ENCODE peak calls at places on chromosomes 16 and 17, in seven cellular contexts. W is cardiac fibroblast, T is OCI-LY7, U is AG09309, M is adrenal gland, V is astrocyte of the cerebellum, F is lower leg skin. B is an unnamed sample.
A peak's percentile ranks its signal among the peaks of the same experiment; 100 is the strongest.

GRCh38 chr17:64627797-64628196 is 34.3 kb downstream of the SMURF2 start:
- DNase-seq in W (no peak), T (no peak), U (no peak), M (no peak), V (no peak), F (no peak), B (no peak)

GRCh38 chr16:89024546-89024945 is 47.5 kb upstream of the CBFA2T3 start:
- DNase-seq in W (no peak), T (no peak), U (no peak), M (no peak), V (no peak), F (no peak), B (no peak)

GRCh38 chr17:2089021-2089422 is 34.1 kb downstream of the HIC1 start:
- DNase-seq in W (peak; percentile 75), T (no peak), U (no peak), M (no peak), V (no peak), F (no peak), B (peak; percentile 31)

GRCh38 chr17:9003355-9004131 is 17.8 kb upstream of the NTN1 start:
- DNase-seq in W (no peak), T (no peak), U (no peak), M (peak; percentile 14), V (no peak), F (peak; percentile 87), B (no peak)

GRCh38 chr17:45296003-45296832 is 20.6 kb downstream of the MAP3K14 start:
- DNase-seq in W (peak; percentile 66), T (peak; percentile 72), U (no peak), M (no peak), V (no peak), F (no peak), B (peak; percentile 75)

GRCh38 chr16:10657925-10658324 is 36.8 kb downstream of the TEKT5 start:
- DNase-seq in W (no peak), T (no peak), U (no peak), M (no peak), V (no peak), F (no peak), B (no peak)

GRCh38 chr17:29958947-29959657 is 17.7 kb downstream of the EFCAB5 start:
- DNase-seq in W (no peak), T (no peak), U (no peak), M (no peak), V (no peak), F (no peak), B (no peak)

GRCh38 chr17:8470447-8471047 is 34.9 kb downstream of the NDEL1 start:
- DNase-seq in W (peak; percentile 39), T (no peak), U (no peak), M (peak; percentile 95), V (no peak), F (peak; percentile 89), B (no peak)

GRCh38 chr16:17836868-17837602 is 366.3 kb upstream of the XYLT1 start:
- DNase-seq in W (peak; percentile 55), T (no peak), U (peak; percentile 96), M (no peak), V (peak; percentile 97), F (no peak), B (no peak)

GRCh38 chr16:59296002-59296401 is 561.9 kb upstream of the GOT2 start:
- DNase-seq in W (no peak), T (no peak), U (no peak), M (no peak), V (no peak), F (no peak), B (no peak)

GRCh38 chr17:52495646-52496045 is 337.1 kb upstream of the CA10 start:
- DNase-seq in W (no peak), T (no peak), U (no peak), M (no peak), V (no peak), F (no peak), B (no peak)

GRCh38 chr17:76996741-76997694 is 128.8 kb downstream of the MGAT5B start:
- DNase-seq in W (no peak), T (peak; percentile 56), U (no peak), M (no peak), V (no peak), F (no peak), B (no peak)

GRCh38 chr17:21177401-21177800 is 36.6 kb downstream of the TMEM11 start:
- DNase-seq in W (no peak), T (no peak), U (no peak), M (peak; percentile 31), V (no peak), F (peak; percentile 68), B (no peak)

GRCh38 chr16:80804061-80804450 is 342 bp downstream of the CDYL2 start:
- DNase-seq in W (peak; percentile 80), T (peak; percentile 32), U (peak; percentile 17), M (peak; percentile 57), V (peak; percentile 12), F (no peak), B (peak; percentile 82)

GRCh38 chr17:45270828-45271418 is 9.0 kb upstream of the SPATA32 start:
- DNase-seq in W (no peak), T (peak; percentile 46), U (no peak), M (no peak), V (no peak), F (no peak), B (no peak)

GRCh38 chr16:68324780-68325357 is 14.1 kb downstream of the PRMT7 start:
- DNase-seq in W (no peak), T (no peak), U (no peak), M (no peak), V (no peak), F (no peak), B (no peak)

GRCh38 chr16:22191966-22192260 is 14.2 kb upstream of the EEF2K start:
- DNase-seq in W (peak; percentile 39), T (peak; percentile 17), U (no peak), M (peak; percentile 71), V (no peak), F (no peak), B (peak; percentile 72)

GRCh38 chr17:19579192-19579668 is 45.6 kb downstream of the SLC47A1 start:
- DNase-seq in W (no peak), T (no peak), U (no peak), M (no peak), V (no peak), F (no peak), B (no peak)
- H3K4me3 ChIP-seq in W (no peak overlapping the region), T (no peak overlapping the region), U (no peak overlapping the region), M (no peak overlapping the region), V (no peak overlapping the region), F (no peak overlapping the region), B (no peak overlapping the region)

GRCh38 chr17:35169964-35170363 is 22.3 kb downstream of the UNC45B start:
- DNase-seq in W (no peak), T (no peak), U (no peak), M (no peak), V (no peak), F (peak; percentile 76), B (no peak)

GRCh38 chr17:35167666-35168065 is 20.0 kb downstream of the UNC45B start:
- DNase-seq in W (no peak), T (no peak), U (no peak), M (no peak), V (no peak), F (no peak), B (no peak)

GRCh38 chr17:35171834-35172233 is 22.4 kb downstream of the SLC35G3 start:
- DNase-seq in W (peak; percentile 9), T (no peak), U (no peak), M (no peak), V (no peak), F (no peak), B (no peak)

GRCh38 chr17:35174835-35175334 is 19.3 kb downstream of the SLC35G3 start:
- DNase-seq in W (no peak), T (no peak), U (no peak), M (no peak), V (no peak), F (no peak), B (no peak)

DNA sequence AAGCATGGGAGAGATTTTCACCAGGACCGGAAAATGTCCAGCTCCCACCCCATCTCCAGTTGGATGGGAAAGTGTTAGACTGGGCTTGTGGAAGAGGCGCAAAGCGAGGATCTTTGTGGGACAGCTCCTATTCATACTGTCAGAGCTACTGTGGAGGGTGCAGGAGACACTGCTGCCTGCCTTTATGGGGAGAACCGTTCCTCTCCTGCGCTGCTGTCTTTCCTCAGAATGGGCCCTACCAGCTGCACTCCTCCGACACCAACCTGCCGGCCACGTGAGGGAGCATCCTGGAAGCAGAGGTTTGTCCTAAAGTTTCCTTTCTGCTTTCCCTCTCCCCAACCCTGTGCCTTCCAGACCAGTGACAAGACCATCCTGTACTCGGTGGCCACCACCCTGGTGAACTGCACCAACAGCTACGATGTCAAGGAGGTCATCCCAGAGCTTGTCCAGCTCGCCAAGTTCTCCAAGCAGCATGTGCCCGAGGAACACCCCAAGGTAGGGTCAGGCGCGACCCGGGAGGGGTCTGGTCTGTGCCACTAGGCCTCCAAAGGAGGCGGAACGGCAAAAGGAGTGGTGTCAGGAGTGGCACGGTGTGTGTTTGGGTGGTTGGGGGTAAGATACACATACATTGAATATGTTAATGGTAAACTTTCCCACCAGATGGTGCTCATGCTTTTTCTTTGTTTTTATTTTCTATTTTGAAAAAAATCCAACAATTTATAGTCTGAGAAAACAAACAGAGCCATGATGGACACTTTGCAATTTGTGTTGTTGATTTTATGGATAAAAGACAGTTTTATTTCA is 23.0 kb downstream of the SLC35G3 start:
- DNase-seq in W (peak; percentile 43), T (peak; percentile 4), U (no peak), M (no peak), V (no peak), F (peak; percentile 83), B (peak; percentile 11)
- TF ChIP-seq CTCF in W (peak; percentile 14), T (peak; percentile 44), U (peak; percentile 32), M (peak; percentile 38), V (peak; percentile 2), F (no peak), B (no peak)

GRCh38 chr17:68459030-68459376 is 1.7 kb upstream of the WIPI1 start:
- DNase-seq in W (no peak), T (peak; percentile 47), U (no peak), M (no peak), V (no peak), F (no peak), B (peak; percentile 87)

GRCh38 chr17:68457539-68458259 is 403 bp upstream of the WIPI1 start:
- DNase-seq in W (peak; percentile 99), T (peak; percentile 100), U (peak; percentile 91), M (peak; percentile 100), V (peak; percentile 96), F (peak; percentile 100), B (peak; percentile 99)

GRCh38 chr17:68460096-68460495 is 2.8 kb upstream of the WIPI1 start:
- DNase-seq in W (no peak), T (no peak), U (no peak), M (no peak), V (no peak), F (no peak), B (peak; percentile 65)

GRCh38 chr17:68457168-68457538 is at the start of gene WIPI1:
- DNase-seq in W (no peak), T (peak; percentile 80), U (no peak), M (peak; percentile 82), V (no peak), F (peak; percentile 92), B (no peak)

GRCh38 chr17:68458260-68459029 is 1.1 kb upstream of the WIPI1 start:
- DNase-seq in W (no peak), T (peak; percentile 37), U (no peak), M (no peak), V (no peak), F (no peak), B (peak; percentile 85)
- H3K4me3 ChIP-seq in W (peak overlapping the region; percentile 63), T (peak overlapping the region; percentile 67), U (peak overlapping the region; percentile 62), M (peak overlapping the region; percentile 39), V (peak overlapping the region; percentile 47), F (no peak overlapping the region), B (peak overlapping the region; percentile 50)

DNA sequence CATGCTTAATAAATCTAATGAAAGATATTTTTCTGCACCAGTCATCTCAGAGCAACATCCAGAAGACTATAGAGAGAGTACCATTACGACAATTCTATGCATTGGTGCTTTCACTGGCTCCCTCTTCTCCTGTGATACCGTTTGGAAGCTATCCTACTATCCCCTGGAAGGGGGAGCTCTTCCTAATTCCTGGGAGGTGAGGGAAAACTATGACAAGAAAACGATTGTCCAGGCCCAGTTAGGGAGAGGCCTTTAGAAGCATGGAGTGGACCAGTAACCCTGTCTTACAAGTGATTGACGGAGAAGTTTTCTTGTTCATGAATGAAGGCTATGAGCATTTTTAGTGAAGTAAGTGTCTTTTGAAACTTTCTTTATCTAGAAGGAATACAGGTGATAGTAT is 150.2 kb downstream of the TANC2 start:
- DNase-seq in W (no peak), T (no peak), U (no peak), M (no peak), V (no peak), F (no peak), B (no peak)
- TF ChIP-seq CTCF in W (no peak), T (no peak), U (no peak), M (no peak), V (peak; percentile 27), F (no peak), B (no peak)